ENCODE peak calls at places on chromosomes 2 and 18, in eight cellular contexts. R, T, S, J, I, F, D and U are unnamed samples.

GRCh38 chr2:42452545-42452944 is 41.2 kb downstream of the KCNG3 start:
- DNase-seq in I (no peak), T (no peak), S (no peak), F (no peak), J (no peak), R (no peak), D (no peak), U (no peak)

GRCh38 chr2:143936758-143937562 is 583.0 kb downstream of the ZEB2 start:
- DNase-seq in S (peak; percentile 21), R (peak; percentile 78), I (peak; percentile 31), J (peak; percentile 46), T (peak; percentile 37), D (no peak), F (peak; percentile 71), U (peak; percentile 3)

GRCh38 chr2:199405241-199405640 is 52.5 kb downstream of the SATB2 start:
- DNase-seq in D (no peak), S (no peak), J (no peak), I (peak; percentile 17), F (no peak), R (no peak), T (peak; percentile 21), U (no peak)

GRCh38 chr2:224658776-224659175 is 57.4 kb downstream of the CCDC195 start:
- DNase-seq in S (no peak), D (no peak), I (no peak), F (no peak), T (peak; percentile 55), J (no peak), R (no peak), U (no peak)

GRCh38 chr2:50838316-50838715 is 193.6 kb downstream of the NRXN1 start:
- DNase-seq in I (no peak), J (no peak), S (no peak), R (no peak), F (no peak), D (no peak), T (no peak), U (no peak)

GRCh38 chr2:150624001-150624401 is 136.5 kb upstream of the RND3 start:
- DNase-seq in I (no peak), J (no peak), D (no peak), R (no peak), F (peak; percentile 43), S (no peak), T (no peak), U (no peak)

GRCh38 chr2:95391641-95392310 is 10.7 kb upstream of the FAHD2A start:
- DNase-seq in I (no peak), S (peak; percentile 66), F (no peak), R (peak; percentile 78), T (no peak), D (no peak), J (no peak), U (no peak)

GRCh38 chr18:27298215-27298804 is 113.2 kb upstream of the CHST9 start:
- DNase-seq in F (no peak), J (no peak), T (no peak), D (no peak), S (no peak), R (no peak), I (no peak), U (no peak)

GRCh38 chr2:127463155-127463991 is 45.1 kb downstream of the PROC start:
- DNase-seq in J (no peak), T (no peak), D (no peak), I (no peak), R (no peak), S (no peak), F (no peak), U (no peak)